ENCODE peak calls at places on chromosome X, in seven cellular contexts. T is SK-N-SH, F is GM12878, B is K562, W is GM12892, Q is HepG2, V is H1. O is an unnamed sample.

GRCh38 chrX:118594697-118595420 is 99.2 kb downstream of the DOCK11 start:
- DNase-seq in T (no peak), F (no peak), B (no peak), W (no peak), Q (no peak), V (no peak), O (no peak)

GRCh38 chrX:64192040-64192439 is 13.5 kb downstream of the AMER1 start:
- DNase-seq in T (no peak), F (no peak), B (no peak), W (no peak), Q (no peak), V (no peak), O (no peak)

GRCh38 chrX:21996872-21997271 is 35.3 kb upstream of the PHEX start:
- DNase-seq in T (no peak), F (no peak), B (peak), W (no peak), Q (peak), V (no peak), O (no peak)

GRCh38 chrX:154417157-154417556 is 5.8 kb downstream of the TAFAZZIN start:
- DNase-seq in T (peak), F (no peak), B (no peak), W (no peak), Q (no peak), V (no peak), O (no peak)

GRCh38 chrX:37349131-37350033 is at the start of gene PRRG1:
- DNase-seq in T (peak), F (no peak), B (peak), W (no peak), Q (peak), V (peak), O (no peak)

GRCh38 chrX:13430136-13430827 is 110.4 kb upstream of the ATXN3L start:
- DNase-seq in T (no peak), F (no peak), B (peak), W (no peak), Q (no peak), V (no peak), O (no peak)

GRCh38 chrX:19121898-19122640 is at the start of gene ADGRG2:
- DNase-seq in T (peak), F (no peak), B (no peak), W (no peak), Q (no peak), V (no peak), O (peak)

GRCh38 chrX:154541896-154542722 is 4.5 kb downstream of the G6PD start:
- DNase-seq in T (no peak), F (no peak), B (peak), W (no peak), Q (peak), V (no peak), O (no peak)

GRCh38 chrX:151711787-151712186 is 4.0 kb upstream of the FATE1 start:
- DNase-seq in T (no peak), F (no peak), B (no peak), W (no peak), Q (no peak), V (no peak), O (no peak)

GRCh38 chrX:70219938-70220764 is 14.3 kb upstream of the AWAT1 start:
- DNase-seq in T (no peak), F (no peak), B (peak), W (no peak), Q (peak), V (no peak), O (no peak)

GRCh38 chrX:41010188-41010846 is 74.9 kb upstream of the USP9X start:
- DNase-seq in T (peak), F (no peak), B (peak), W (peak), Q (peak), V (no peak), O (peak)

GRCh38 chrX:40922307-40922706 is 162.9 kb upstream of the USP9X start:
- DNase-seq in T (peak), F (no peak), B (peak), W (no peak), Q (peak), V (no peak), O (no peak)

GRCh38 chrX:103758555-103758954 is 18.1 kb upstream of the PLP1 start:
- DNase-seq in T (no peak), F (no peak), B (no peak), W (no peak), Q (no peak), V (no peak), O (no peak)

GRCh38 chrX:1493877-1494510 is 41.3 kb upstream of the ASMTL start:
- DNase-seq in T (no peak), F (no peak), B (no peak), W (no peak), Q (no peak), V (no peak), O (no peak)

GRCh38 chrX:43974736-43975135 is 1.5 kb upstream of the NDP start:
- DNase-seq in T (no peak), F (no peak), B (no peak), W (no peak), Q (no peak), V (no peak), O (no peak)

GRCh38 chrX:39308126-39308525 is 506.9 kb downstream of the MID1IP1 start:
- DNase-seq in T (no peak), F (no peak), B (no peak), W (no peak), Q (no peak), V (no peak), O (no peak)
- TF ChIP-seq TAF1 in T (no peak), F (no peak), B (no peak), W (no peak), Q (no peak), V (no peak), O (no peak)

GRCh38 chrX:45745479-45745878 is 544.8 kb upstream of the DIPK2B start:
- DNase-seq in T (no peak), F (no peak), B (no peak), W (no peak), Q (no peak), V (no peak), O (no peak)

GRCh38 chrX:45740291-45740690 is 539.6 kb upstream of the DIPK2B start:
- DNase-seq in T (no peak), F (no peak), B (no peak), W (no peak), Q (no peak), V (no peak), O (no peak)

GRCh38 chrX:45743906-45744625 is 543.4 kb upstream of the DIPK2B start:
- DNase-seq in T (no peak), F (no peak), B (no peak), W (no peak), Q (no peak), V (no peak), O (no peak)

GRCh38 chrX:45747905-45748304 is 547.2 kb upstream of the DIPK2B start:
- DNase-seq in T (no peak), F (no peak), B (no peak), W (no peak), Q (no peak), V (no peak), O (no peak)

DNA sequence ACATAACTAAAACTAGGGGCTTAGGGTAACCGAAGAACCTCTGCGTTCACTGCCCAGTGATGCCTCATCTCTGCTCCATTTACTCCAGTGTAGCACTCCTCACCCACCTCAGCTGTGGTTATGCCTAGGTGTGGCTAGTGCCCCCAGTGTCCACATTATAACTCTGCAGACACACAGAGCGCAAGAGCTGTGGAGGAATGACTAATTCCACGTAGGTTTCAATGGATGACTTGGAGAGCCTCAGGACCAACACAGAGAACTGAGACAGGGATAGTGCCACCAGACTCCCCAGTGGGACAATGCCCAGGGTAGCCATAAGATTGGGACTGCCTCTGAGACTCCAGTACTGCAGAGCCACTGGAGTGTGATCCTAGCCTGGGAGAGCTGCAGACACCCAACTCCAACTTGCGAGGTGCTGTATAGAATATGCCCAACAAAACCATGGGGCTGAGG is 542.4 kb upstream of the DIPK2B start:
- DNase-seq in T (peak), F (no peak), B (peak), W (no peak), Q (peak), V (no peak), O (no peak)
- TF ChIP-seq TAF1 in T (no peak), F (no peak), B (no peak), W (no peak), Q (no peak), V (no peak), O (no peak)

GRCh38 chrX:129741880-129742758 is 3.3 kb downstream of the XPNPEP2 start:
- DNase-seq in T (peak), F (no peak), B (peak), W (no peak), Q (no peak), V (no peak), O (no peak)
- TF ChIP-seq TAF1 in T (no peak), F (no peak), B (no peak), W (no peak), Q (no peak), V (no peak), O (no peak)

DNA sequence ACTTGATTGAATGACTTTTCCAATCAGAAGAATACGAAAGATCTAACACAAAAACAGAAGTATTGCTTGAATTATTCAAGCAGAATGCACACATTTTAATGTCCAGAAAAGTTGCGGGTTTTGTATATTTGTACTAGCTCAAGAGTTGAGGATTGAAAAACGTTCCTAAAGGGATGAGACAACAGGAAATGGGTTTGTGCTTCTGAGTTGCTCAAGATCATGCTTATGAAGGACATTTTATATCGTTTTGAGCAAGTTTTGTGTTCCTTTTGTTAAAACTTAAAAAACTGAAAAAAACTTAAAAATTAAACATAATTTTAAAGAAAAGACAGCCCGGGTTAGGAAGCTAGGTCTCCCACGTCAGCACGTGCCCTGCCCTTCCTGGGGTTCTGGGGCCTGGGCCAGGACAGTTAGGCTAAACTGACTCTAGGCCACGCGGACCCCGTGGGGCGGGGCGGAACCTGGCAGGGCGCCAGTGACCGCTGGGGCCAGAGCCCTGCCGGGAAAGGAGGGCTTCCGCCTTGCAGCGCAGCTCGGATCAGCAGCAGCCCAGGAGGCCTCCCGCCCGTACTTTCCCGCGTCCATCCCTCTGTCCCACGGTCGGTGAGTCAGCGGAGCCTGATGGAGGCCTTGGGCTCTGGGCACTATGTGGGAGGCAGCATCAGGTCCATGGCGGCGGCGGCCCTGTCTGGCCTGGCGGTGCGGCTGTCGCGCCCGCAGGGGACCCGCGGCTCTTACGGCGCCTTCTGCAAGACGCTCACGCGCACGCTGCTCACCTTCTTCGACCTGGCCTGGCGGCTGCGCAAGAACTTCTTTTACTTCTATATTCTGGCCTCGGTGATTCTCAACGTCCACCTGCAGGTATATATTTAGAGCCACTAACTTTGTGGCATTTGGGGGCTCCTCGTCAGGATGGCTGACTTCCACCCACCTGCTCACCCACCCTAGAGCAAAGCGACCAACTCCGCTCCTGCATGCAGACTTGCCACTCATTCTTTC is at the start of gene SMIM10:
- DNase-seq in T (peak), F (no peak), B (peak), W (peak), Q (no peak), V (no peak), O (peak)
- TF ChIP-seq TAF1 in T (no peak), F (no peak), B (peak), W (no peak), Q (no peak), V (peak), O (no peak)